ENCODE peak calls at places on chromosomes 2 and 18, in seven cellular contexts. One of them, this sample, is unnamed.

GRCh38 chr2:239940861-239941570 is 84.1 kb downstream of the NDUFA10 start:
- DNase-seq in CD4-positive, alpha-beta T cell: no peak
- DNase-seq in fibroblast of mammary gland: no peak
- DNase-seq in heart left ventricle: peak
- DNase-seq in pancreas: no peak
- DNase-seq in osteocyte: no peak
- DNase-seq in CD8-positive, alpha-beta T cell: no peak
- DNase-seq in this sample: no peak

GRCh38 chr2:26316041-26316440 is 29.9 kb upstream of the SELENOI start:
- DNase-seq in CD4-positive, alpha-beta T cell: no peak
- DNase-seq in fibroblast of mammary gland: no peak
- DNase-seq in heart left ventricle: no peak
- DNase-seq in pancreas: no peak
- DNase-seq in osteocyte: no peak
- DNase-seq in CD8-positive, alpha-beta T cell: no peak
- DNase-seq in this sample: no peak

GRCh38 chr2:20421988-20422678 is 24.7 kb upstream of the RHOB start:
- DNase-seq in CD4-positive, alpha-beta T cell: no peak
- DNase-seq in fibroblast of mammary gland: peak
- DNase-seq in heart left ventricle: peak
- DNase-seq in pancreas: peak
- DNase-seq in osteocyte: no peak
- DNase-seq in CD8-positive, alpha-beta T cell: no peak
- DNase-seq in this sample: no peak

GRCh38 chr2:44598330-44598729 is 236.6 kb downstream of the CAMKMT start:
- DNase-seq in CD4-positive, alpha-beta T cell: no peak
- DNase-seq in fibroblast of mammary gland: no peak
- DNase-seq in heart left ventricle: no peak
- DNase-seq in pancreas: no peak
- DNase-seq in osteocyte: no peak
- DNase-seq in CD8-positive, alpha-beta T cell: no peak
- DNase-seq in this sample: no peak

GRCh38 chr2:133892352-133892913 is 324.2 kb upstream of the NCKAP5 start:
- DNase-seq in CD4-positive, alpha-beta T cell: no peak
- DNase-seq in fibroblast of mammary gland: no peak
- DNase-seq in heart left ventricle: no peak
- DNase-seq in pancreas: no peak
- DNase-seq in osteocyte: peak
- DNase-seq in CD8-positive, alpha-beta T cell: no peak
- DNase-seq in this sample: no peak

GRCh38 chr2:166373951-166374350 is 1.8 kb downstream of the SCN9A start:
- DNase-seq in CD4-positive, alpha-beta T cell: no peak
- DNase-seq in fibroblast of mammary gland: peak
- DNase-seq in heart left ventricle: no peak
- DNase-seq in pancreas: no peak
- DNase-seq in osteocyte: no peak
- DNase-seq in CD8-positive, alpha-beta T cell: no peak
- DNase-seq in this sample: no peak

GRCh38 chr2:9165625-9166024 is 41.0 kb upstream of the ASAP2 start:
- DNase-seq in CD4-positive, alpha-beta T cell: no peak
- DNase-seq in fibroblast of mammary gland: peak
- DNase-seq in heart left ventricle: no peak
- DNase-seq in pancreas: no peak
- DNase-seq in osteocyte: no peak
- DNase-seq in CD8-positive, alpha-beta T cell: no peak
- DNase-seq in this sample: no peak

GRCh38 chr2:75276093-75277055 is 77.1 kb upstream of the TACR1 start:
- DNase-seq in CD4-positive, alpha-beta T cell: no peak
- DNase-seq in fibroblast of mammary gland: peak
- DNase-seq in heart left ventricle: no peak
- DNase-seq in pancreas: no peak
- DNase-seq in osteocyte: no peak
- DNase-seq in CD8-positive, alpha-beta T cell: no peak
- DNase-seq in this sample: no peak

GRCh38 chr18:45638544-45638943 is 23.3 kb downstream of the SLC14A2 start:
- DNase-seq in CD4-positive, alpha-beta T cell: no peak
- DNase-seq in fibroblast of mammary gland: no peak
- DNase-seq in heart left ventricle: no peak
- DNase-seq in pancreas: no peak
- DNase-seq in osteocyte: no peak
- DNase-seq in CD8-positive, alpha-beta T cell: no peak
- DNase-seq in this sample: no peak

GRCh38 chr2:206993964-206994363 is 54.6 kb downstream of the CPO start:
- DNase-seq in CD4-positive, alpha-beta T cell: no peak
- DNase-seq in fibroblast of mammary gland: no peak
- DNase-seq in heart left ventricle: no peak
- DNase-seq in pancreas: no peak
- DNase-seq in osteocyte: no peak
- DNase-seq in CD8-positive, alpha-beta T cell: no peak
- DNase-seq in this sample: no peak

GRCh38 chr2:177328056-177328455 is 63.5 kb upstream of the NFE2L2 start:
- DNase-seq in CD4-positive, alpha-beta T cell: no peak
- DNase-seq in fibroblast of mammary gland: no peak
- DNase-seq in heart left ventricle: no peak
- DNase-seq in pancreas: no peak
- DNase-seq in osteocyte: no peak
- DNase-seq in CD8-positive, alpha-beta T cell: no peak
- DNase-seq in this sample: no peak

GRCh38 chr2:100273387-100273786 is 48.9 kb downstream of the LONRF2 start:
- DNase-seq in CD4-positive, alpha-beta T cell: no peak
- DNase-seq in fibroblast of mammary gland: no peak
- DNase-seq in heart left ventricle: no peak
- DNase-seq in pancreas: no peak
- DNase-seq in osteocyte: no peak
- DNase-seq in CD8-positive, alpha-beta T cell: no peak
- DNase-seq in this sample: no peak

GRCh38 chr18:1037766-1038165 is 133.1 kb downstream of the ADCYAP1 start:
- DNase-seq in CD4-positive, alpha-beta T cell: no peak
- DNase-seq in fibroblast of mammary gland: no peak
- DNase-seq in heart left ventricle: no peak
- DNase-seq in pancreas: no peak
- DNase-seq in osteocyte: no peak
- DNase-seq in CD8-positive, alpha-beta T cell: no peak
- DNase-seq in this sample: no peak

GRCh38 chr2:112055110-112055832 is at the start of gene TMEM87B:
- DNase-seq in CD4-positive, alpha-beta T cell: peak
- DNase-seq in fibroblast of mammary gland: peak
- DNase-seq in heart left ventricle: peak
- DNase-seq in pancreas: peak
- DNase-seq in osteocyte: peak
- DNase-seq in CD8-positive, alpha-beta T cell: peak
- DNase-seq in this sample: peak

GRCh38 chr2:197613509-197613987 is 61.8 kb downstream of the RFTN2 start:
- DNase-seq in CD4-positive, alpha-beta T cell: no peak
- DNase-seq in fibroblast of mammary gland: peak
- DNase-seq in heart left ventricle: no peak
- DNase-seq in pancreas: no peak
- DNase-seq in osteocyte: no peak
- DNase-seq in CD8-positive, alpha-beta T cell: no peak
- DNase-seq in this sample: no peak

GRCh38 chr2:201915446-201915845 is 109.1 kb downstream of the CDK15 start:
- DNase-seq in CD4-positive, alpha-beta T cell: no peak
- DNase-seq in fibroblast of mammary gland: no peak
- DNase-seq in heart left ventricle: no peak
- DNase-seq in pancreas: no peak
- DNase-seq in osteocyte: no peak
- DNase-seq in CD8-positive, alpha-beta T cell: no peak
- DNase-seq in this sample: no peak

GRCh38 chr2:176934131-176934530 is 278.5 kb upstream of the HNRNPA3 start:
- DNase-seq in CD4-positive, alpha-beta T cell: no peak
- DNase-seq in fibroblast of mammary gland: no peak
- DNase-seq in heart left ventricle: no peak
- DNase-seq in pancreas: no peak
- DNase-seq in osteocyte: no peak
- DNase-seq in CD8-positive, alpha-beta T cell: no peak
- DNase-seq in this sample: no peak

GRCh38 chr2:15851076-15851693 is 89.2 kb upstream of the MYCN start:
- DNase-seq in CD4-positive, alpha-beta T cell: no peak
- DNase-seq in fibroblast of mammary gland: no peak
- DNase-seq in heart left ventricle: no peak
- DNase-seq in pancreas: no peak
- DNase-seq in osteocyte: no peak
- DNase-seq in CD8-positive, alpha-beta T cell: no peak
- DNase-seq in this sample: no peak

GRCh38 chr2:24083567-24084385 is 858 bp downstream of the TP53I3 start:
- DNase-seq in CD4-positive, alpha-beta T cell: no peak
- DNase-seq in fibroblast of mammary gland: peak
- DNase-seq in heart left ventricle: no peak
- DNase-seq in pancreas: peak
- DNase-seq in osteocyte: no peak
- DNase-seq in CD8-positive, alpha-beta T cell: peak
- DNase-seq in this sample: no peak

GRCh38 chr2:554444-554843 is 122.8 kb downstream of the TMEM18 start:
- DNase-seq in CD4-positive, alpha-beta T cell: no peak
- DNase-seq in fibroblast of mammary gland: no peak
- DNase-seq in heart left ventricle: no peak
- DNase-seq in pancreas: no peak
- DNase-seq in osteocyte: no peak
- DNase-seq in CD8-positive, alpha-beta T cell: no peak
- DNase-seq in this sample: no peak

GRCh38 chr2:3130889-3131635 is 246.6 kb downstream of the EIPR1 start:
- DNase-seq in CD4-positive, alpha-beta T cell: no peak
- DNase-seq in fibroblast of mammary gland: no peak
- DNase-seq in heart left ventricle: no peak
- DNase-seq in pancreas: no peak
- DNase-seq in osteocyte: peak
- DNase-seq in CD8-positive, alpha-beta T cell: no peak
- DNase-seq in this sample: no peak

GRCh38 chr2:69915050-69915945 is at the start of gene MXD1:
- DNase-seq in CD4-positive, alpha-beta T cell: no peak
- DNase-seq in fibroblast of mammary gland: no peak
- DNase-seq in heart left ventricle: peak
- DNase-seq in pancreas: peak
- DNase-seq in osteocyte: no peak
- DNase-seq in CD8-positive, alpha-beta T cell: no peak
- DNase-seq in this sample: no peak

GRCh38 chr18:30562231-30562630 is 480.3 kb downstream of the DSC3 start:
- DNase-seq in CD4-positive, alpha-beta T cell: no peak
- DNase-seq in fibroblast of mammary gland: no peak
- DNase-seq in heart left ventricle: no peak
- DNase-seq in pancreas: no peak
- DNase-seq in osteocyte: no peak
- DNase-seq in CD8-positive, alpha-beta T cell: no peak
- DNase-seq in this sample: no peak

GRCh38 chr2:8494589-8494988 is 187.3 kb upstream of the ID2 start:
- DNase-seq in CD4-positive, alpha-beta T cell: no peak
- DNase-seq in fibroblast of mammary gland: no peak
- DNase-seq in heart left ventricle: no peak
- DNase-seq in pancreas: no peak
- DNase-seq in osteocyte: no peak
- DNase-seq in CD8-positive, alpha-beta T cell: no peak
- DNase-seq in this sample: no peak

GRCh38 chr2:239688098-239688497 is 287.3 kb upstream of the HDAC4 start:
- DNase-seq in CD4-positive, alpha-beta T cell: no peak
- DNase-seq in fibroblast of mammary gland: no peak
- DNase-seq in heart left ventricle: no peak
- DNase-seq in pancreas: peak
- DNase-seq in osteocyte: peak
- DNase-seq in CD8-positive, alpha-beta T cell: no peak
- DNase-seq in this sample: no peak

GRCh38 chr18:50711401-50711800 is 108.4 kb downstream of the MRO start:
- DNase-seq in CD4-positive, alpha-beta T cell: no peak
- DNase-seq in fibroblast of mammary gland: no peak
- DNase-seq in heart left ventricle: no peak
- DNase-seq in pancreas: no peak
- DNase-seq in osteocyte: no peak
- DNase-seq in CD8-positive, alpha-beta T cell: no peak
- DNase-seq in this sample: no peak

GRCh38 chr2:234703258-234703657 is 206.4 kb upstream of the ARL4C start:
- DNase-seq in CD4-positive, alpha-beta T cell: no peak
- DNase-seq in fibroblast of mammary gland: no peak
- DNase-seq in heart left ventricle: no peak
- DNase-seq in pancreas: no peak
- DNase-seq in osteocyte: no peak
- DNase-seq in CD8-positive, alpha-beta T cell: no peak
- DNase-seq in this sample: no peak

DNA sequence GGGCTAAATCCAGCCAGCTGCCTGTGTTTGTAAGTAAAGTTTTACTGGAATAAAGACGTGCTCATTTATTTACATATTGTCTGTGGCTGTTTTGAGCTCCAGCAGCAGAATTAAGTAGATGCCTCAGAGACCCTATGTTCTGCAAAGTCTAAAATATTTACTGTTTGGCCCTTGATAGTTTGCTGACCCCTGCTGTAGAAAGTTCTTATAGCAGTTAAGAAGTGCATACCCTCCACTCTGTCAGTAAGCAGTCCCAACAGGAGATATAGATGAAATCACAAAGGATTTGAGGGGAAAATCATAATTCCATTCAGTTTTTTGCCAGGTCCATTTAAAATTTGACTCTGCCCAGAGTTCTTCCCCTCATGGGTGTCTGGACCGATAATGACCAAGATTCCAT is 50.1 kb upstream of the ITM2C start:
- DNase-seq in CD4-positive, alpha-beta T cell: no peak
- DNase-seq in fibroblast of mammary gland: peak
- DNase-seq in heart left ventricle: no peak
- DNase-seq in pancreas: no peak
- DNase-seq in osteocyte: no peak
- DNase-seq in CD8-positive, alpha-beta T cell: no peak
- DNase-seq in this sample: no peak
- TF ChIP-seq CTCF in CD4-positive, alpha-beta T cell: peak
- TF ChIP-seq CTCF in fibroblast of mammary gland: peak
- TF ChIP-seq CTCF in heart left ventricle: peak
- TF ChIP-seq CTCF in pancreas: no peak
- TF ChIP-seq CTCF in osteocyte: peak
- TF ChIP-seq CTCF in CD8-positive, alpha-beta T cell: no peak
- TF ChIP-seq CTCF in this sample: no peak

GRCh38 chr2:110204408-110205385 is at the start of gene NPHP1:
- DNase-seq in CD4-positive, alpha-beta T cell: peak
- DNase-seq in fibroblast of mammary gland: peak
- DNase-seq in heart left ventricle: peak
- DNase-seq in pancreas: peak
- DNase-seq in osteocyte: peak
- DNase-seq in CD8-positive, alpha-beta T cell: peak
- DNase-seq in this sample: peak
- TF ChIP-seq CTCF in CD4-positive, alpha-beta T cell: no peak
- TF ChIP-seq CTCF in fibroblast of mammary gland: no peak
- TF ChIP-seq CTCF in heart left ventricle: no peak
- TF ChIP-seq CTCF in pancreas: no peak
- TF ChIP-seq CTCF in osteocyte: no peak
- TF ChIP-seq CTCF in CD8-positive, alpha-beta T cell: no peak
- TF ChIP-seq CTCF in this sample: no peak

GRCh38 chr2:40273623-40274236 is 178.2 kb downstream of the SLC8A1 start:
- DNase-seq in CD4-positive, alpha-beta T cell: no peak
- DNase-seq in fibroblast of mammary gland: no peak
- DNase-seq in heart left ventricle: no peak
- DNase-seq in pancreas: no peak
- DNase-seq in osteocyte: no peak
- DNase-seq in CD8-positive, alpha-beta T cell: no peak
- DNase-seq in this sample: no peak
- TF ChIP-seq CTCF in CD4-positive, alpha-beta T cell: no peak
- TF ChIP-seq CTCF in fibroblast of mammary gland: no peak
- TF ChIP-seq CTCF in heart left ventricle: no peak
- TF ChIP-seq CTCF in pancreas: no peak
- TF ChIP-seq CTCF in osteocyte: no peak
- TF ChIP-seq CTCF in CD8-positive, alpha-beta T cell: no peak
- TF ChIP-seq CTCF in this sample: no peak

DNA sequence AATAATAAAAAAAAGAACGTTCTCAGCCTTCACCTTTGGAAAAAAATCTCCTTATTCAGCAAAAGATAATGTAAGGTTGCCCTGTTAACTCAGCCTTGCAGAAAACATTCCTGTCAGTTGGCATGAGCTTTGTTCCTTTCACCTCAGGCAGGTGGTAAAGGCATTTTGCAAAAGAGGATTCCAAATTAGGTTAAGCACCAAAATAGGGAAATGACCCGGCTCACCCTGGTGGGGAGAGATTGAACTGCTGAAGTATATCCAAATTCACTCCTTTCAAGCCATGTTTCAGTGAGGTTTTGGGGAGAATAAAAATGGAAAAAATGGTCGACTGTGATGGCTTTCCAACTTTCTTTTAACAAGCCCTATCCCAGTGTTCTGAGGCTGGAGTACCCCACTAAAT is 1988.8 kb upstream of the PIK3C3 start:
- DNase-seq in CD4-positive, alpha-beta T cell: no peak
- DNase-seq in fibroblast of mammary gland: peak
- DNase-seq in heart left ventricle: no peak
- DNase-seq in pancreas: no peak
- DNase-seq in osteocyte: no peak
- DNase-seq in CD8-positive, alpha-beta T cell: no peak
- DNase-seq in this sample: no peak
- TF ChIP-seq CTCF in CD4-positive, alpha-beta T cell: no peak
- TF ChIP-seq CTCF in fibroblast of mammary gland: peak
- TF ChIP-seq CTCF in heart left ventricle: no peak
- TF ChIP-seq CTCF in pancreas: no peak
- TF ChIP-seq CTCF in osteocyte: no peak
- TF ChIP-seq CTCF in CD8-positive, alpha-beta T cell: no peak
- TF ChIP-seq CTCF in this sample: no peak